ENCODE peak calls at places on chromosomes 3 and 15, in seven cellular contexts. Z, W, C, E, T, Y and P are unnamed samples.

GRCh38 chr3:9780920-9781319 is 11.2 kb upstream of the CAMK1 start:
- DNase-seq in Z (no peak), W (no peak), C (no peak), E (no peak), T (no peak), Y (no peak), P (no peak)

GRCh38 chr15:64767203-64767602 is 8.2 kb downstream of the RBPMS2 start:
- DNase-seq in Z (no peak), W (no peak), C (peak), E (no peak), T (no peak), Y (no peak), P (no peak)

GRCh38 chr15:70521576-70522322 is 241.6 kb downstream of the UACA start:
- DNase-seq in Z (no peak), W (no peak), C (no peak), E (no peak), T (no peak), Y (no peak), P (no peak)

GRCh38 chr3:38730281-38730680 is 80.8 kb upstream of the SCN5A start:
- DNase-seq in Z (no peak), W (no peak), C (no peak), E (peak), T (peak), Y (peak), P (no peak)

GRCh38 chr15:64014995-64015394 is 31.3 kb downstream of the DAPK2 start:
- DNase-seq in Z (no peak), W (no peak), C (no peak), E (no peak), T (no peak), Y (no peak), P (peak)

GRCh38 chr3:134445631-134446030 is 40.2 kb downstream of the ANAPC13 start:
- DNase-seq in Z (peak), W (no peak), C (no peak), E (no peak), T (peak), Y (peak), P (peak)

GRCh38 chr3:126060613-126061145 is 23.2 kb downstream of the SLC41A3 start:
- DNase-seq in Z (no peak), W (no peak), C (no peak), E (no peak), T (no peak), Y (no peak), P (no peak)

GRCh38 chr15:73988075-73988969 is 3.8 kb downstream of the STOML1 start:
- DNase-seq in Z (no peak), W (no peak), C (no peak), E (no peak), T (peak), Y (peak), P (no peak)

GRCh38 chr3:139935071-139935865 is at the start of gene CLSTN2:
- DNase-seq in Z (no peak), W (peak), C (peak), E (no peak), T (peak), Y (peak), P (peak)

DNA sequence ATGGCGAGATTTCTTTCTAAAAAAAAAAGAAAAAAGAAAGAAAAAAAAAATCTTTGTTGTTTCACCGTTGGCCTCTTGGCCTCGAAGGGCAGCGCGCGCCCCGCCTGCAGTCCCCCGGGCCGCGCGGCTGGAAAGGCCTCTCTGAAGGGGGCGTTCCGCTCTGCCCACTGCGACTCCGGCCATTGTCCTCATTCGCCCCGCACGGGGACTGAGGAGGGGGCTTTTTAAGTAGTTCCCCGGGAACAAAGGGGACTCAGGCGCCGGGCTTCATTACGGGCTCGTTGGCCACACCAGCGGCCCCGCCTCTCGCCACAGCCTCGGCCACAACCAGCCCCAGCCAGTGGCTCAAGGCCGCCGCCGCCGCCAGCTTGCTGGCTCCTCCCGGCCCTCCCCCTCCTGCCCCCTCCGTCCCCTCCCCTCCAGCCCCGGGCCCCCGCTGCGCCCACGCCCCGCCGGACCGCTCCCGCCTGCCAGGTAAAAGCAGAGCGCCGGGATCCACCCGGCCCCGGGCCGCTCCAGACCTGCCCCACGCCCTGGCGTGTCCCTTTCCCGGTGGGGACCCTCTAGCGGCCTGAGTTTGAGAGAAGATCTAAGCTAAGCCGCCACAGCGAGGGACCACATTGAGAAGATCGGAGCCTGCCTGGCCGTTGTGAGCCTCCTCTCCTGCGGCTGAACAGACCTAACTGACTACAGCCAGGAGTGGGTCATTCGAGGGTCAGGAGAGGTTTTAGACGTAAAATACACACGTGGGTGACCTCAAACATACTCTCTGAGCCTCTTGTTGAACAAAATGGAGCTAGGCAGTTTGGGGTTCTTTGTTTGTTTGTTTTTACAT is 54.1 kb downstream of the CPN2 start:
- DNase-seq in Z (no peak), W (peak), C (no peak), E (no peak), T (no peak), Y (peak), P (no peak)
- H3K4me3 ChIP-seq in Z (no peak), W (no peak), C (no peak), E (peak), T (peak), Y (peak), P (peak)

DNA sequence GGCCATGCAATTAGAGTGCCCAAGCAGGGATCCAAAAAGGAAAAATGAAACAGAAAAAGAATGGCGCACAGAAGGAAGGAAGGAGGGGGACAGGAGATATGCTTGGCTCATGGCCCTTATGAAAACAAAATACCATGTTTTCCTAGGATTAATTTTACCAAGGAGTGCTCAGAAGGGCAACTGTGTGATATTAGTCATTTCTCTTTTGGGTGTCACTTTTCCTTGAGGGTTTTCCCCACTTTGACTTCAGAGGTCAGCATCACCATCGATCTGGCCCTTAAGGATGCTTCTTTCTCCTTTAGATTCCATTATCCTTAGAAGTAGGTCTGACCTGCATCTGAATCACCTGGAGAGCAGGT is 1.4 kb downstream of the PARP14 start:
- DNase-seq in Z (no peak), W (no peak), C (no peak), E (no peak), T (peak), Y (no peak), P (no peak)
- H3K4me3 ChIP-seq in Z (peak), W (no peak), C (peak), E (peak), T (peak), Y (peak), P (peak)

DNA sequence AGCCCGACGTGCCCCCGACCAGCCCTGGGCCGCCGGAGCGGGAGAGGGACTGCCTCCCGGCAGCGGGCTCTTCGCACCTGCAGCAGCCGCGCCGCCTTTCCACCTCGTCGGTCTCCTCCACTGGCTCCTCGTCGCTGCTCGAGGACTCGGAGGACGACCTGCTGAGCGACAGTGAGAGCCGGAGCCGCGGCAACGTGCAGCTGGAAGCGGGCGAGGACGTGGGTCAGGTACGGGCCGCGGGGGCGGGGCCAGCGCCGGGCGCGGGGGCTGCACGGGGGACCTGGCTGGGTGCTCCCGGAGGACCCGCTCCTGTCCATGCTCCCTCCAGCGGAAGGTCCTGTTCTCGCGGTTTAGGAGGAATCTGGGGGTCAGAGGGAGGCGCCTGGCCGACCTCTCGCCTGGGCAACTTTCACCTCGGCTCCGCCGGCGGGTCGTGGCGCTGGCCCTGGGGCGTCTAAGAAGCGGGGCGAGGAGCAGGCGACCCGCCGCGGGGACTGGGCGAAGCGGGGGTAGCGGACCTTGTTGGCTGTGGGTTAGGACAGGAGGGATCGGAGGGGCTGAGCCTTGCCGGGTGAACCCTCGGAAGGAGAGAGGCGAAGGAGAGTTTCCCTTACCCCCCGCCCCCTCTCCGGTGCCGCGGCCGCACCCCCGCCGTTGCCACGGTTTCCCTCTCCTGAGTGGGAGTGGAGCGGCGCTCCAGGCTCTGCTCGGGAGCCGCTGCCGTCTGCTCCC is 682 bp downstream of the ITPKA start:
- DNase-seq in Z (no peak), W (peak), C (peak), E (no peak), T (peak), Y (no peak), P (no peak)
- H3K4me3 ChIP-seq in Z (peak), W (no peak), C (peak), E (peak), T (peak), Y (peak), P (peak)

DNA sequence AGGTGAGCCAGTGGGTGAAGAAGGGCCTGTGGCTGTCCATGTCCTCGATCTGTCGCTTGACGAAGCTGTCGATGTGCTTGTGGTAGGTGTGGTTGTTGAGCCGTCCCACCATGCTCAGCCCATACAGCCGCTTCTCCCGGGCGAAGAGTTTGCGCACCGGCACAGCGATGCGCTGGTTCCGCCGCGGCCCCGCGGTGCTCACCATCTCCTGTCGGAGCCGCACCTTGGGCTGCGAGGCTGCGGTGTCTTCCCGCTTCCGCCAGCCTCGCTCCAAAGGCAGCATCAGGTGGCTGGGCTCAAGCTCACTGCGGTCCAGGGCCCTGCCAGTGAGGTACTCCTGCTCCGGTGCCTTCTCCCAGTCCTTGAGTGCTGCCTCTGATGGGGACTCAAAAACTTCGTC is 34.0 kb upstream of the GRIP2 start:
- DNase-seq in Z (no peak), W (no peak), C (no peak), E (no peak), T (no peak), Y (no peak), P (no peak)
- H3K4me3 ChIP-seq in Z (no peak), W (no peak), C (no peak), E (no peak), T (no peak), Y (no peak), P (no peak)

DNA sequence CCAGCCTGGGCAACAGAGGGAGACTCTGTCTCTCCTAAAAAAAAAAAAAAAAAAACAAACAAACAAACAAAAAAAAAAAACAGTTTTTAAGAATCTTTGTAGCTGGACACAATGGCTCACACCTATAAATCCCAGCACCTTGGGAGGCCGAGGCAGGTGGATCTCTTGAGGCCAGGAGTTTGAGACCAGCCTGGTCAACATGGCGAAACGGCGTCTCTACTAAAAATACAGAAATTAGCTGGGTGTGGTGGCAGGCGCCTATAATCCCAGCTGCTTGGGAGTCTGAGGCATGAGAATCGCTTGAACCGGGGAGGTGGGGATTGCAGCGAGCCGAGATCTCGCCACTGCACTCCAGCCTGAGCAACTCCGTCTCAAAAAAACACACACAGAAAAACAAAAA is 53.1 kb downstream of the KLHL25 start:
- DNase-seq in Z (no peak), W (no peak), C (no peak), E (no peak), T (no peak), Y (no peak), P (no peak)
- H3K4me3 ChIP-seq in Z (no peak), W (no peak), C (no peak), E (no peak), T (no peak), Y (no peak), P (no peak)